ENCODE peak calls at places on chromosomes 5 and 9, in eight cellular contexts. W, K, R, Z, S, H, A and Y are unnamed samples.
A peak's percentile ranks its signal among the peaks of the same experiment; 100 is the strongest.

GRCh38 chr5:133249593-133249992 is 197.8 kb downstream of the HSPA4 start:
- DNase-seq in W (no peak), H (no peak), Z (no peak), K (no peak), R (no peak), A (no peak), S (no peak), Y (no peak)

GRCh38 chr5:64773533-64773932 is 4.8 kb downstream of the CWC27 start:
- DNase-seq in R (no peak), A (no peak), W (no peak), H (no peak), Z (no peak), S (no peak), K (no peak), Y (no peak)

GRCh38 chr5:78508231-78508765 is 140.3 kb downstream of the LHFPL2 start:
- DNase-seq in W (no peak), K (no peak), A (no peak), Z (no peak), S (no peak), R (no peak), H (no peak), Y (no peak)

GRCh38 chr5:134063421-134063820 is 51.1 kb upstream of the TCF7 start:
- DNase-seq in W (no peak), R (no peak), H (no peak), A (no peak), K (no peak), S (no peak), Z (no peak), Y (no peak)

GRCh38 chr5:170312666-170313065 is 15.1 kb upstream of the LCP2 start:
- DNase-seq in W (no peak), Z (no peak), H (no peak), K (no peak), R (no peak), S (peak; percentile 78), A (no peak), Y (no peak)

GRCh38 chr9:37293664-37294524 is 128.6 kb upstream of the GRHPR start:
- DNase-seq in R (no peak), S (no peak), K (no peak), A (no peak), H (no peak), Z (no peak), W (no peak), Y (no peak)

GRCh38 chr5:151685749-151686672 is 704 bp downstream of the SPARC start:
- DNase-seq in H (no peak), W (no peak), R (no peak), S (no peak), K (no peak), A (no peak), Z (no peak), Y (no peak)

GRCh38 chr9:77595426-77596051 is 52.6 kb downstream of the GNA14 start:
- DNase-seq in R (no peak), Z (no peak), S (no peak), A (no peak), W (no peak), H (no peak), K (no peak), Y (no peak)

GRCh38 chr9:98175762-98176161 is 16.7 kb downstream of the CORO2A start:
- DNase-seq in A (no peak), R (no peak), K (no peak), W (peak; percentile 24), H (no peak), Z (no peak), S (no peak), Y (no peak)

GRCh38 chr5:131720714-131721113 is 76.1 kb downstream of the FNIP1 start:
- DNase-seq in Z (no peak), A (no peak), W (no peak), H (no peak), K (no peak), S (no peak), R (no peak), Y (no peak)

GRCh38 chr9:110580850-110581249 is 1.3 kb upstream of the SVEP1 start:
- DNase-seq in A (no peak), Z (no peak), S (no peak), R (no peak), K (no peak), H (no peak), W (no peak), Y (no peak)

GRCh38 chr5:138611295-138612220 is 36.4 kb upstream of the HSPA9 start:
- DNase-seq in H (no peak), K (no peak), S (no peak), W (no peak), Z (no peak), A (no peak), R (peak; percentile 32), Y (no peak)

GRCh38 chr5:150851039-150851438 is 4.7 kb downstream of the IRGM start:
- DNase-seq in S (no peak), K (no peak), R (no peak), H (no peak), Z (no peak), A (no peak), W (no peak), Y (no peak)

GRCh38 chr5:136420168-136420916 is 55.0 kb upstream of the TRPC7 start:
- DNase-seq in W (no peak), K (no peak), H (no peak), A (no peak), Z (no peak), S (no peak), R (no peak), Y (no peak)

GRCh38 chr9:31210982-31211570 is 1173.4 kb upstream of the ACO1 start:
- DNase-seq in K (no peak), Z (peak; percentile 12), W (peak; percentile 57), R (no peak), H (no peak), A (no peak), S (no peak), Y (peak; percentile 60)

GRCh38 chr5:140295414-140295813 is 7.5 kb downstream of the PFDN1 start:
- DNase-seq in A (peak; percentile 52), S (peak; percentile 47), W (no peak), Z (no peak), K (no peak), R (no peak), H (peak; percentile 67), Y (no peak)

GRCh38 chr5:179601871-179602625 is 21.4 kb downstream of the HNRNPH1 start:
- DNase-seq in S (no peak), R (no peak), Z (no peak), A (no peak), H (no peak), W (peak; percentile 39), K (no peak), Y (no peak)

DNA sequence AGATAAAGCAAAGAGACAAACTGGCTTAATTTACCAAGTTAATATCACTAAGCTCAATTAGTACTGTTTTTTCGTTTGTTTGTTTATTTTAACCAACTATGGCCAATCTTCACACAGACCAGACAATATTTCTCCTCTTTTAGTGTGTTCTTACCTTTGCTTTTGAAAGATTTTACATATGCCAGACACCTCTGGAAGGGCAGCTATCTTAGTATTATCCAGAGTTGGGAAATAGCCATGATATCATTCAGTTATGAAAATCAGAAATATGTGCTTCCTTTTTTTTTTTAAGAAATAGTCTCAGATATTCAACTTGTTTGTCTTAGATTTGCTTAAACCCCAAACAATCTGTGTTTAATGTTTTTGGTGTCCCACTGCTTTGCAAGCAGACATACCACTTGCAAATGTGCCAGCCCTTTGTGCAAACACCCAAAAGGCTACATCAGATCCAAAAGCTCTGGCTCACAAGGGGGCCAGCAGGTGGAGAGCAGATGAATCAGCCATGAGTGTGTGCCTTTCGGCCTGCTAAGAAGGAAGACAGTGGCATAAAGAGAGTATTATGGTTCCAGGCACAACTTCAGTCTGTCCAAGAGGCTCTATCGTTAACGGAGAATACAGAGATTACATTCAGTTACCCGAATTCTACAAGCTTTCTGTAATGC is 147.6 kb downstream of the EFNA5 start:
- DNase-seq in R (no peak), A (no peak), K (no peak), W (no peak), H (no peak), S (no peak), Z (no peak), Y (no peak)
- TF ChIP-seq CTCF in R (no peak), A (no peak), K (no peak), W (no peak), H (no peak), S (no peak), Z (no peak), Y (no peak)

GRCh38 chr5:80487829-80488708 is at the start of gene FAM151B:
- DNase-seq in R (peak; percentile 86), H (peak; percentile 68), A (peak; percentile 60), K (peak; percentile 80), W (peak; percentile 96), S (peak; percentile 44), Z (peak; percentile 95), Y (peak; percentile 94)
- TF ChIP-seq CTCF in R (no peak), H (peak; percentile 19), A (peak; percentile 32), K (peak; percentile 26), W (peak; percentile 16), S (no peak), Z (no peak), Y (peak; percentile 67)

GRCh38 chr9:136978073-136978864 is 965 bp downstream of the PTGDS start:
- DNase-seq in W (peak; percentile 94), H (no peak), A (no peak), S (no peak), K (peak; percentile 89), R (peak; percentile 58), Z (peak; percentile 75), Y (no peak)
- TF ChIP-seq CTCF in W (no peak), H (no peak), A (no peak), S (no peak), K (no peak), R (no peak), Z (no peak), Y (peak; percentile 8)

DNA sequence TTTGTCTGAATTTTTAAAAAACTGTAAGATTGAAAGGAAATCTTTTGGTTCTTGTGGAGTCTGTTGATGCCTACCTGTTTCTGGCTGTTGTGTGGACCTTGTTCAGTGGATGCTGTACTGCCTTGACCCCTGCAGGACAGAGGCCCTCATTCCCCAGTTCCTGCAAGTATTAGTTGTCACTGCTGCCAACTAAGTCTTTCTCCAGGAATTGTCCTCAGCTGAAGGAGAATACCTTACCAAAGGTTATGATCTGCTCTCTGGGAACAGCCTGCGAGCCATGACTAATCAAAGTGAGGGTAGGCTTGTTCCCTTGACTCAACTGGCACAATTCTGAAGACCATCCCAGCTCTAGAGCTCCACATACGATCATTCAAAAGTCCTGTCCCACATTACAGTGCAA is 145.3 kb upstream of the FST start:
- DNase-seq in W (no peak), S (no peak), R (peak; percentile 15), A (no peak), Z (no peak), K (no peak), H (no peak), Y (no peak)
- TF ChIP-seq CTCF in W (no peak), S (peak; percentile 4), R (no peak), A (no peak), Z (no peak), K (no peak), H (peak; percentile 41), Y (peak; percentile 61)

DNA sequence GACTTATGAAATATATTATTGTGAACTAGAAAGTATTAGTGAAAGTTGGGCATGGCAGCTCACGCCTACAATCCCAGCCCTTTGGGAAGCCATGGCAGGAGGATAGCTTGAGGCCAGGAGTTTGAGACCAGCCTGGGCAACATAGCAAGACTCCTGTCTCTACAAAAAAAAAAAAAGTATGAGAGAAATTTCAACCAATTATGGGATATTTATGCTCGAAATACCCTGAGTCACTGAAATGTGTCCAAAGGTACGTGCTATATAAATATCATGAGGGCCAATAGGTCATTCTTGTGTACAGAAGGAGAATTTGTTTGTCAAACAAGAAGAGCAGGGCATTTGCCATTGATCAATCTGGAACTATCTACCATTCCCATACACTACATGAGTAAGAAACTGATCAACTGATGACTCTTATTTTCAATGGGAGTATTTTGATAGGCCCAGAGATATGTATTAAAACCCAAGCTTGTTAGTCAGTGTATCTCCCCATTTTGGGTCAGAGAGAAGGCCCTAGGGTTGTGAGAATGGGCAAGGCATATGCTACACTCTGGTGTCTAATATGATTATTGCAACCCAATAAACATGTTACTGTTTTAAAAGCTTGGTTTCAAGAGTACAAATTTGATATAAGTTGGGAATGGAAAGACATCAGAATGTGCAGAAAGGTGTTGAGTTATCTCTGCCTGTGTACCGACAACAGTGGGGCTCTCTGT is 21.7 kb upstream of the HOMER1 start:
- DNase-seq in H (no peak), W (no peak), R (no peak), Z (no peak), K (no peak), S (no peak), A (no peak), Y (no peak)
- TF ChIP-seq CTCF in H (no peak), W (peak; percentile 12), R (no peak), Z (no peak), K (peak; percentile 56), S (no peak), A (no peak), Y (peak; percentile 45)